ENCODE peak calls at places on chromosome 1, in eight cellular contexts. E, T, F, A, J, B, O and G are unnamed samples.

GRCh38 chr1:158076461-158076860 is 83.0 kb downstream of the KIRREL1 start:
- DNase-seq in A (no peak), T (no peak), B (no peak), E (no peak), F (no peak), O (no peak), J (no peak), G (no peak)

GRCh38 chr1:5980314-5981008 is 11.8 kb downstream of the NPHP4 start:
- DNase-seq in O (no peak), F (no peak), B (peak), E (peak), A (peak), J (no peak), T (no peak), G (no peak)

GRCh38 chr1:12082988-12083387 is 19.9 kb downstream of the TNFRSF8 start:
- DNase-seq in J (no peak), E (no peak), A (no peak), T (no peak), O (no peak), F (no peak), B (no peak), G (no peak)

GRCh38 chr1:184937729-184938128 is 36.6 kb downstream of the NIBAN1 start:
- DNase-seq in O (no peak), A (no peak), T (no peak), B (no peak), F (no peak), J (no peak), E (no peak), G (no peak)

GRCh38 chr1:206909883-206910318 is 11.8 kb downstream of the FCMR start:
- DNase-seq in T (no peak), J (no peak), O (no peak), A (no peak), E (no peak), F (no peak), B (no peak), G (no peak)

GRCh38 chr1:66240491-66241484 is 293.2 kb upstream of the SGIP1 start:
- DNase-seq in J (no peak), F (no peak), T (no peak), B (no peak), E (no peak), O (no peak), A (no peak), G (no peak)

GRCh38 chr1:16348414-16349182 is 3.7 kb downstream of the FBXO42 start:
- DNase-seq in E (peak), F (no peak), O (no peak), J (no peak), A (no peak), B (no peak), T (no peak), G (no peak)

GRCh38 chr1:46166521-46167462 is 8.1 kb upstream of the TSPAN1 start:
- DNase-seq in E (no peak), F (no peak), J (peak), T (peak), A (peak), B (no peak), O (peak), G (no peak)

GRCh38 chr1:17118706-17119075 is 560 bp downstream of the PADI2 start:
- DNase-seq in T (no peak), E (no peak), J (no peak), B (no peak), O (no peak), A (peak), F (no peak), G (no peak)

GRCh38 chr1:86447198-86447790 is 21.4 kb upstream of the CLCA1 start:
- DNase-seq in T (no peak), F (no peak), O (no peak), B (no peak), J (no peak), E (no peak), A (no peak), G (no peak)

GRCh38 chr1:232476538-232476950 is 153.4 kb downstream of the SIPA1L2 start:
- DNase-seq in T (no peak), E (peak), B (no peak), O (no peak), F (no peak), A (no peak), J (no peak), G (no peak)

GRCh38 chr1:150708595-150708994 is 11.6 kb upstream of the GOLPH3L start:
- DNase-seq in E (no peak), F (no peak), B (no peak), O (no peak), T (no peak), A (no peak), J (peak), G (no peak)

GRCh38 chr1:18175530-18176377 is 68.2 kb downstream of the IGSF21 start:
- DNase-seq in A (peak), J (no peak), B (peak), T (no peak), F (no peak), E (no peak), O (no peak), G (no peak)

GRCh38 chr1:3125546-3126368 is 56.8 kb downstream of the PRDM16 start:
- DNase-seq in A (no peak), O (no peak), B (peak), F (no peak), J (no peak), E (no peak), T (no peak), G (no peak)

GRCh38 chr1:41864471-41865040 is 54.2 kb downstream of the HIVEP3 start:
- DNase-seq in J (no peak), F (no peak), E (no peak), A (no peak), B (no peak), O (no peak), T (no peak), G (no peak)

GRCh38 chr1:53071167-53071865 is 9.3 kb downstream of the PODN start:
- DNase-seq in E (no peak), A (peak), F (peak), O (peak), J (no peak), T (no peak), B (no peak), G (peak)

GRCh38 chr1:167717351-167717750 is 4.4 kb upstream of the MPZL1 start:
- DNase-seq in A (no peak), E (no peak), F (no peak), B (no peak), T (no peak), O (no peak), J (no peak), G (no peak)

GRCh38 chr1:85504417-85504816 is 39.5 kb upstream of the DDAH1 start:
- DNase-seq in O (no peak), E (peak), J (no peak), B (no peak), A (no peak), T (no peak), F (no peak), G (no peak)

GRCh38 chr1:167728818-167729410 is 7.1 kb downstream of the MPZL1 start:
- DNase-seq in A (no peak), T (no peak), E (no peak), F (no peak), O (no peak), J (no peak), B (no peak), G (no peak)

GRCh38 chr1:82323144-82323543 is 522.4 kb downstream of the ADGRL2 start:
- DNase-seq in A (no peak), T (no peak), E (no peak), O (no peak), J (no peak), F (no peak), B (no peak), G (no peak)

GRCh38 chr1:24828183-24828886 is 83.1 kb downstream of the CLIC4 start:
- DNase-seq in O (no peak), J (no peak), E (no peak), F (no peak), A (peak), B (no peak), T (no peak), G (no peak)

GRCh38 chr1:189662190-189662589 is 815.5 kb downstream of the BRINP3 start:
- DNase-seq in J (no peak), F (no peak), T (no peak), E (no peak), A (no peak), O (no peak), B (no peak), G (no peak)

GRCh38 chr1:32884726-32885125 is 1.6 kb upstream of the HPCA start:
- DNase-seq in E (no peak), F (no peak), O (no peak), A (no peak), T (no peak), B (no peak), J (no peak), G (no peak)

GRCh38 chr1:32733573-32734321 is 31.2 kb upstream of the SYNC start:
- DNase-seq in O (peak), B (no peak), T (no peak), A (no peak), J (peak), F (no peak), E (peak), G (no peak)

GRCh38 chr1:246785536-246786111 is 61.4 kb downstream of the SCCPDH start:
- DNase-seq in E (no peak), F (no peak), A (no peak), T (peak), O (peak), J (no peak), B (no peak), G (no peak)

GRCh38 chr1:19799233-19799876 is 361 bp downstream of the TMCO4 start:
- DNase-seq in A (peak), F (peak), O (peak), B (peak), E (peak), T (peak), J (no peak), G (peak)
- TF ChIP-seq CTCF in A (peak), F (no peak), O (peak), B (peak), E (peak), T (peak), J (no peak), G (peak)

DNA sequence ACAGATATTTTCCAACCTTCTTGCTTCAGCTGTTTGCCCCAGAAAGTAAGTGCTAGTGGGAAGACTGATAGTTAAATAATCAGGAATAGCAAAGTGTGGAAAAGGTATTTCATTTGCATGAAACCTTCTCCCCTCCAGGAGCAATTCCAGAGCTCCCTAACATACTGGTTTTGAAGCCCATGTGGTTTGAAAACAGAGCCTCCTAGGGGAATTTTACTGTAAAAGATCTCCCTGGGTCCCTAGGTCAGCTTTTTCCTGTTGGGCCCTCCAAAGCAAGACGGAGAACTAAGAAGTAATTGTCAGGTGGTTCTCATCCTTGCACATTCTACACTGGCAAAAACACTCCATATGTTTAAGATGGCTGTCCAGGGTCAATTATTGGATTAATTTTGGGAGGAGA is 218.7 kb upstream of the FOXD3 start:
- DNase-seq in A (no peak), O (no peak), B (no peak), J (no peak), T (no peak), E (no peak), F (no peak), G (no peak)
- TF ChIP-seq CTCF in A (no peak), O (no peak), B (no peak), J (no peak), T (no peak), E (no peak), F (no peak), G (no peak)

GRCh38 chr1:21383785-21384401 is 56.0 kb upstream of the NBPF3 start:
- DNase-seq in O (no peak), J (no peak), E (no peak), F (no peak), T (peak), B (no peak), A (no peak), G (no peak)
- TF ChIP-seq CTCF in O (no peak), J (no peak), E (peak), F (no peak), T (no peak), B (no peak), A (no peak), G (no peak)

DNA sequence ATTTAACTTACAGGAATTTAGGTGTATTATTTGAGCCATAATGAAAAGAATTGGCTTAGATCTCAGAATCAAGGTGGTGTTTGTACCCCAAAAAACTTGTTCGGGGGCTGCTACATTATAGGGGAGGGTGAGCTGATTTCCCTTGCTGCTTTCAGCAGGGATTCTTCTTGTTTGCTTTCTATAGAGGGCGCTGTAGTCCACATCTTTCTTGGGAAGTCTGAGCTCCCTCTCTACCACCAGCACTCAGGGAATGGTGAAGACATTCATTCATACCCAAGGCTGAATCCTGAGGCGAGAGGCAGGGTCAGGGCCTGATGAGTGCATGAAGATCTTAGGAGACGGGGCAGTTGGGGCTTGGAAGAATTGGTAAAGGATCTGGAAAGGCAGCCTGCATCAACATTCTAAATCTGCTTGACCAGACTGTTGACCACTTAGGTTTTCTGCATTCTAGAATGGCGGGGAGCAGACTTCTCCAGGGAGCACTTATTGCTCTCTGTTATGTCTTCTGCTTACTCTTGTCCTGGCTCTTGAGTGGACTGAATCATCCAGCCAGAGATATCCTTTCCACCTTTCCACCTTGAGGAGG is 18.9 kb downstream of the SPATA46 start:
- DNase-seq in T (no peak), F (no peak), J (peak), A (peak), O (no peak), E (peak), B (no peak), G (no peak)
- TF ChIP-seq CTCF in T (peak), F (peak), J (peak), A (peak), O (peak), E (peak), B (peak), G (peak)

GRCh38 chr1:222657899-222658298 is 40.0 kb downstream of the MIA3 start:
- DNase-seq in J (no peak), E (no peak), F (no peak), A (no peak), B (no peak), T (no peak), O (no peak), G (no peak)

GRCh38 chr1:222652676-222653075 is 34.8 kb downstream of the MIA3 start:
- DNase-seq in A (no peak), T (no peak), F (no peak), E (no peak), B (no peak), J (no peak), O (no peak), G (no peak)

GRCh38 chr1:222653178-222653827 is 35.4 kb downstream of the MIA3 start:
- DNase-seq in A (no peak), O (no peak), T (peak), E (no peak), J (no peak), B (no peak), F (no peak), G (no peak)

GRCh38 chr1:222654849-222655248 is 37.0 kb downstream of the MIA3 start:
- DNase-seq in O (no peak), E (peak), F (no peak), B (peak), J (peak), T (peak), A (no peak), G (no peak)
- TF ChIP-seq CTCF in O (no peak), E (peak), F (no peak), B (no peak), J (peak), T (peak), A (no peak), G (no peak)

DNA sequence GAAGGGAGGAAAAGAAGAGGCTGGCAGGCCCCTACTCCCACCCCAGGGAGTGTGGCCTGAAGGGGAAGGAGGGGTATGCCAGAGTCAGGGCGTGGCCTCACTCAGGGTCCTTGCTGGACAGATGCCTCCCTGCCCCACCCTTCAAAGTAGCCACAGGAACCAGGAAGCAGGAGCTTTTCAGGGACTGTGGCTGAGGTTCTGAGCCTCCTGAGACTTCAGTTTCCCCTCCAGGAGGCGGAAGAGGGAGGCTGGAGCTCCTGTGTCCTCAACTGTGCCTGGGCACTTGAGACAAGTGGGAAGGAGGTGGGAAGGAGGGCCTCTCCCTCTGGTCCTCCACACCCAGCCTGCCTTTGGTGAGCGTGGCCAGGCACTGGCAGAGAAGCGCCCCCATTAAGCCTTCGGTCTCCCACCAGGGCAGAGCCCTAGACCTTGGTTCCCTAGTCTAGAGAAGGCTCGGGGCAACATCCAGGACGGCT is 5.3 kb downstream of the CELSR2 start:
- DNase-seq in A (peak), B (no peak), F (no peak), E (no peak), O (no peak), T (no peak), J (no peak), G (no peak)
- TF ChIP-seq CTCF in A (no peak), B (no peak), F (no peak), E (no peak), O (no peak), T (no peak), J (no peak), G (no peak)

DNA sequence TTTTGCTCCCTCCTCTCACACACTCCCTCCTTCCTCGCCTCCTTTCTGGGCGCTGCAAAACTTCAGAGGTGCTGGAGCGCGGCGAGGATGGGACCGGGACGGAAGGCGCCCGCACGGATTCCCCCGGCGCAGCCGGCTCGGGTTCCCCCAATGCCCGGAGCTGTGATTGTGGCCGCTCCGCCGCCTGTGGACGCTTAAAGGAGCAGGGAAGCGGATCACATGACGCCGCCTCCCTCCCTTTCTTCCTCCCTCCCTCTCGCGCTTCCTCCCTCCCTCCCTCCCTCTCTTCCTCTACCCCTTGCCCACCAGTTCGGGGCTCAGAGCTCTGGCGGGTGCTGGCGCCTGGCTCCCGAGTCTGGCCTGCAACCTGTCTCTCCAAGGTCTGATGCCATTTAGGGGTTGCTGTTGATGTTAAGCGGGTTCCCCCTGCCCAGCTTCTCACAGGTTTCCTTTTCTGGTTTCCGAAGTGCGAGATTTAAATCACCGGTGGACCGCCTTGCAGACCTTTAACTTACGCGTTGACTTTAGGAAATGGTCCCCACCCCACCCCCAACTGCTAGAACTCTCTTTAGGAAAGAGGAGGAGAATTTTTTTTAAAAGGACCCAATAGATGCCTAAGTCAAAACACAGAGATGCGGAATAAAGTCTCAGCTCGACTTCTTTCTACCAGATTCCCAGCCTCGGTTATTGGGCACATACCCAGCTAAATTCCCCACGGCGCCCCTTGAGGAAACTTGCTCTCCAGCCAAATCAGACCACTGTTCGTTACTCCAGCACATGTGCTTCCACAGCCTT is at the start of gene WLS:
- DNase-seq in B (peak), F (peak), O (peak), T (no peak), E (peak), J (no peak), A (peak), G (peak)
- TF ChIP-seq CTCF in B (peak), F (no peak), O (no peak), T (no peak), E (no peak), J (no peak), A (peak), G (peak)

GRCh38 chr1:23553896-23554480 is 5.3 kb downstream of the ID3 start:
- DNase-seq in E (no peak), A (no peak), O (no peak), T (no peak), B (no peak), F (no peak), J (no peak), G (no peak)
- TF ChIP-seq CTCF in E (no peak), A (no peak), O (no peak), T (no peak), B (no peak), F (no peak), J (no peak), G (no peak)